ENCODE peak calls at places on chromosomes 4 and X, in ten cellular contexts. G, L, I, F, C, D, X, B, P and A are unnamed samples.

GRCh38 chr4:38948551-38948950 is 80.9 kb downstream of the FAM114A1 start:
- DNase-seq in G (peak), L (no peak), I (peak), F (peak), C (peak), D (peak), X (peak), B (no peak), P (no peak), A (peak)

GRCh38 chr4:74934016-74934821 is 1.3 kb downstream of the PARM1 start:
- DNase-seq in G (no peak), L (no peak), I (no peak), F (peak), C (peak), D (no peak), X (peak), B (peak), P (no peak), A (no peak)

GRCh38 chr4:32748498-32748897 is 2028.3 kb downstream of the PCDH7 start:
- DNase-seq in G (no peak), L (no peak), I (no peak), F (no peak), C (peak), D (no peak), X (no peak), B (no peak), P (no peak), A (no peak)

GRCh38 chrX:15751160-15751819 is 13.2 kb downstream of the CA5B start:
- DNase-seq in G (peak), L (no peak), I (peak), F (peak), C (peak), D (no peak), X (peak), B (no peak), P (no peak), A (peak)

GRCh38 chr4:168710353-168710946 is 213.6 kb downstream of the PALLD start:
- DNase-seq in G (peak), L (no peak), I (peak), F (peak), C (peak), D (no peak), X (peak), B (peak), P (no peak), A (peak)

GRCh38 chr4:1365271-1366178 is 18.5 kb downstream of the UVSSA start:
- DNase-seq in G (no peak), L (no peak), I (no peak), F (no peak), C (peak), D (no peak), X (no peak), B (no peak), P (no peak), A (no peak)

GRCh38 chr4:88706574-88706973 is 8.9 kb upstream of the NAP1L5 start:
- DNase-seq in G (peak), L (no peak), I (peak), F (peak), C (peak), D (peak), X (peak), B (peak), P (no peak), A (peak)

GRCh38 chr4:10201356-10202223 is 85.0 kb upstream of the WDR1 start:
- DNase-seq in G (no peak), L (no peak), I (no peak), F (no peak), C (no peak), D (no peak), X (no peak), B (no peak), P (no peak), A (no peak)

GRCh38 chr4:89109841-89110540 is 1.3 kb upstream of the TIGD2 start:
- DNase-seq in G (no peak), L (no peak), I (no peak), F (no peak), C (no peak), D (no peak), X (peak), B (peak), P (no peak), A (no peak)

GRCh38 chr4:106704253-106704870 is 331.8 kb downstream of the DKK2 start:
- DNase-seq in G (no peak), L (no peak), I (no peak), F (peak), C (no peak), D (no peak), X (no peak), B (no peak), P (no peak), A (no peak)

GRCh38 chr4:182928061-182928460 is 10.9 kb upstream of the DCTD start:
- DNase-seq in G (no peak), L (no peak), I (no peak), F (no peak), C (no peak), D (no peak), X (no peak), B (no peak), P (no peak), A (no peak)

GRCh38 chr4:84938316-84938715 is 28.2 kb downstream of the WDFY3 start:
- DNase-seq in G (no peak), L (no peak), I (peak), F (peak), C (no peak), D (peak), X (peak), B (no peak), P (no peak), A (peak)

GRCh38 chrX:25442501-25442900 is 426.7 kb upstream of the ARX start:
- DNase-seq in G (no peak), L (no peak), I (no peak), F (no peak), C (peak), D (no peak), X (no peak), B (peak), P (no peak), A (no peak)

GRCh38 chr4:181106410-181106809 is 1136.8 kb upstream of the TENM3 start:
- DNase-seq in G (no peak), L (no peak), I (no peak), F (no peak), C (no peak), D (no peak), X (no peak), B (no peak), P (no peak), A (no peak)

GRCh38 chr4:32519060-32519459 is 1798.9 kb downstream of the PCDH7 start:
- DNase-seq in G (no peak), L (no peak), I (no peak), F (no peak), C (no peak), D (no peak), X (peak), B (no peak), P (no peak), A (no peak)

GRCh38 chr4:188109157-188109755 is at the start of gene TRIML2:
- DNase-seq in G (no peak), L (no peak), I (no peak), F (no peak), C (no peak), D (no peak), X (no peak), B (no peak), P (no peak), A (no peak)

GRCh38 chrX:49079489-49080428 is at the start of gene WDR45:
- DNase-seq in G (no peak), L (peak), I (no peak), F (peak), C (peak), D (no peak), X (peak), B (peak), P (peak), A (no peak)

GRCh38 chr4:86014599-86014998 is 345.3 kb downstream of the MAPK10 start:
- DNase-seq in G (no peak), L (no peak), I (no peak), F (no peak), C (no peak), D (no peak), X (no peak), B (peak), P (no peak), A (no peak)

GRCh38 chr4:37648084-37648817 is 37.9 kb downstream of the RELL1 start:
- DNase-seq in G (peak), L (no peak), I (peak), F (peak), C (peak), D (peak), X (peak), B (no peak), P (no peak), A (peak)

GRCh38 chr4:139436122-139436521 is 17.8 kb upstream of the RAB33B start:
- DNase-seq in G (no peak), L (no peak), I (no peak), F (no peak), C (no peak), D (no peak), X (no peak), B (no peak), P (no peak), A (no peak)